ENCODE peak calls at places on chromosome 11, in eight cellular contexts. D is stimulated activated CD8-positive, alpha-beta memory T cell treated with anti-CD3 and anti-CD28 coated beads, Interleukin-15, amount 100 ng/mL, for 24 hours; H is cardiac muscle cell; L is NCI-H774; M is activated T-helper 1 cell treated with anti-CD3 and anti-CD28 coated beads, Interleukin-2, amount 50 U/mL, for 16 hours; U is activated T-cell treated with anti-CD3 and anti-CD28 coated beads for 24 hours; A is germinal center; Q is AG04449. G is an unnamed sample.

GRCh38 chr11:19919050-19919561 is 206.5 kb downstream of the NAV2 start:
- DNase-seq in D (no peak), H (no peak), L (no peak), M (no peak), U (no peak), A (no peak), Q (peak), G (no peak)

GRCh38 chr11:117814766-117815261 is 9.7 kb downstream of the FXYD2 start:
- DNase-seq in D (no peak), H (peak), L (peak), M (peak), U (peak), A (no peak), Q (no peak), G (no peak)

GRCh38 chr11:17802491-17802890 is 67.9 kb downstream of the KCNC1 start:
- DNase-seq in D (no peak), H (no peak), L (no peak), M (no peak), U (no peak), A (no peak), Q (no peak), G (no peak)

GRCh38 chr11:75302346-75302745 is 49.1 kb downstream of the ARRB1 start:
- DNase-seq in D (no peak), H (no peak), L (no peak), M (no peak), U (no peak), A (no peak), Q (no peak), G (no peak)

GRCh38 chr11:125542709-125543108 is 26.6 kb upstream of the EI24 start:
- DNase-seq in D (no peak), H (no peak), L (no peak), M (no peak), U (no peak), A (no peak), Q (no peak), G (no peak)

GRCh38 chr11:124977006-124977405 is 23.0 kb downstream of the CCDC15 start:
- DNase-seq in D (no peak), H (no peak), L (no peak), M (no peak), U (no peak), A (no peak), Q (no peak), G (no peak)

GRCh38 chr11:83764643-83765042 is 478.5 kb upstream of the CCDC90B start:
- DNase-seq in D (no peak), H (no peak), L (no peak), M (no peak), U (no peak), A (no peak), Q (no peak), G (no peak)

GRCh38 chr11:6249822-6250555 is 9.6 kb upstream of the CCKBR start:
- DNase-seq in D (no peak), H (no peak), L (no peak), M (no peak), U (no peak), A (no peak), Q (peak), G (no peak)

GRCh38 chr11:84825140-84825539 is 802.0 kb downstream of the DLG2 start:
- DNase-seq in D (no peak), H (no peak), L (no peak), M (no peak), U (no peak), A (no peak), Q (no peak), G (no peak)

GRCh38 chr11:75508051-75508561 is 17.6 kb downstream of the GDPD5 start:
- DNase-seq in D (no peak), H (no peak), L (no peak), M (peak), U (no peak), A (peak), Q (no peak), G (no peak)

GRCh38 chr11:111344032-111344431 is 35.0 kb downstream of the POU2AF1 start:
- DNase-seq in D (no peak), H (no peak), L (no peak), M (no peak), U (no peak), A (no peak), Q (no peak), G (no peak)

GRCh38 chr11:69423611-69424385 is 57.7 kb upstream of the LINC01488 start:
- DNase-seq in D (no peak), H (no peak), L (no peak), M (no peak), U (no peak), A (no peak), Q (no peak), G (no peak)

GRCh38 chr11:19829109-19829790 is 116.6 kb downstream of the NAV2 start:
- DNase-seq in D (no peak), H (no peak), L (no peak), M (no peak), U (no peak), A (no peak), Q (no peak), G (no peak)

GRCh38 chr11:34457607-34458006 is 18.9 kb downstream of the CAT start:
- DNase-seq in D (no peak), H (no peak), L (no peak), M (no peak), U (no peak), A (no peak), Q (no peak), G (no peak)

GRCh38 chr11:73942030-73942429 is 8.8 kb upstream of the DNAJB13 start:
- DNase-seq in D (no peak), H (no peak), L (no peak), M (no peak), U (no peak), A (no peak), Q (no peak), G (no peak)

GRCh38 chr11:69010964-69011623 is 2.0 kb downstream of the MRGPRF start:
- DNase-seq in D (peak), H (peak), L (peak), M (no peak), U (peak), A (peak), Q (no peak), G (no peak)

GRCh38 chr11:118870396-118871343 is 13.0 kb upstream of the CXCR5 start:
- DNase-seq in D (no peak), H (peak), L (no peak), M (no peak), U (no peak), A (peak), Q (no peak), G (no peak)

GRCh38 chr11:61133956-61134662 is 27.1 kb downstream of the VPS37C start:
- DNase-seq in D (no peak), H (no peak), L (no peak), M (no peak), U (no peak), A (no peak), Q (no peak), G (no peak)

GRCh38 chr11:35135222-35135621 is 3.7 kb upstream of the CD44 start:
- DNase-seq in D (no peak), H (no peak), L (no peak), M (no peak), U (no peak), A (no peak), Q (no peak), G (no peak)

G was measured in SHP77 treated with DMSO at 0.1 percent for 48 hours.